ENCODE peak calls at places on chromosomes 2 and 18, in seven cellular contexts. X, S, Y, H, O, W and D are unnamed samples.

GRCh38 chr2:73776381-73776780 is 3.5 kb downstream of the DUSP11 start:
- DNase-seq in Y (no peak), H (no peak), O (no peak), W (no peak), S (no peak), X (no peak), D (no peak)

GRCh38 chr2:64354857-64355680 is 98.9 kb upstream of the LGALSL start:
- DNase-seq in O (no peak), W (no peak), S (no peak), H (no peak), Y (no peak), X (no peak), D (no peak)

GRCh38 chr2:126634273-126634861 is 21.6 kb upstream of the GYPC start:
- DNase-seq in W (no peak), Y (no peak), O (no peak), X (no peak), H (no peak), S (peak), D (no peak)

GRCh38 chr2:166234112-166234846 is 106.5 kb upstream of the SCN1A start:
- DNase-seq in X (no peak), H (no peak), Y (no peak), O (no peak), S (peak), W (no peak), D (no peak)

GRCh38 chr18:56522826-56523225 is 115.6 kb downstream of the TXNL1 start:
- DNase-seq in H (no peak), S (no peak), O (no peak), W (no peak), X (no peak), Y (no peak), D (no peak)

GRCh38 chr2:101307950-101308431 is 510 bp downstream of the RNF149 start:
- DNase-seq in W (no peak), Y (no peak), X (no peak), O (no peak), H (no peak), S (peak), D (no peak)

GRCh38 chr2:88055049-88055435 is 541 bp downstream of the KRCC1 start:
- DNase-seq in W (no peak), O (no peak), Y (no peak), H (no peak), X (no peak), S (no peak), D (no peak)

GRCh38 chr2:173037245-173038106 is 38.2 kb upstream of the MAP3K20 start:
- DNase-seq in W (no peak), H (peak), S (no peak), O (no peak), X (no peak), Y (no peak), D (no peak)

GRCh38 chr2:149994057-149994728 is 406.6 kb upstream of the MMADHC start:
- DNase-seq in W (no peak), H (no peak), X (no peak), S (peak), O (no peak), Y (no peak), D (no peak)

GRCh38 chr2:1685957-1686783 is 58.1 kb downstream of the PXDN start:
- DNase-seq in W (no peak), O (no peak), H (no peak), S (no peak), Y (no peak), X (no peak), D (no peak)

GRCh38 chr2:218192902-218193425 is 24.0 kb upstream of the ARPC2 start:
- DNase-seq in Y (no peak), W (no peak), X (no peak), O (no peak), H (no peak), S (no peak), D (no peak)

GRCh38 chr18:60120231-60120630 is 220.4 kb downstream of the PMAIP1 start:
- DNase-seq in H (no peak), W (no peak), S (no peak), X (no peak), Y (no peak), O (no peak), D (no peak)

GRCh38 chr2:195202163-195202845 is 454.7 kb upstream of the SLC39A10 start:
- DNase-seq in X (no peak), Y (no peak), H (no peak), W (no peak), O (no peak), S (no peak), D (no peak)

GRCh38 chr2:216881411-216881810 is 21.5 kb upstream of the TNP1 start:
- DNase-seq in Y (no peak), S (no peak), W (no peak), H (no peak), X (no peak), O (no peak), D (no peak)

GRCh38 chr18:54734059-54734458 is 94.2 kb upstream of the RAB27B start:
- DNase-seq in H (no peak), W (no peak), S (no peak), O (no peak), Y (no peak), X (no peak), D (no peak)

GRCh38 chr2:147499785-147500184 is 345.0 kb upstream of the ACVR2A start:
- DNase-seq in W (no peak), Y (no peak), S (no peak), H (no peak), X (no peak), O (no peak), D (peak)